ENCODE peak calls at places on chromosomes 5 and 9, in five cellular contexts. One of them, this sample, is unnamed.

GRCh38 chr5:52657231-52657645 is 130.5 kb upstream of the ITGA1 start:
- DNase-seq in lower lobe of right lung: no peak
- DNase-seq in stomach: no peak
- DNase-seq in frontal cortex: peak
- DNase-seq in amygdala: no peak
- DNase-seq in this sample: no peak

GRCh38 chr9:96490534-96491078 is 40.6 kb downstream of the HABP4 start:
- DNase-seq in lower lobe of right lung: no peak
- DNase-seq in stomach: no peak
- DNase-seq in frontal cortex: no peak
- DNase-seq in amygdala: no peak
- DNase-seq in this sample: no peak

GRCh38 chr9:88477300-88477751 is 57.7 kb upstream of the NXNL2 start:
- DNase-seq in lower lobe of right lung: no peak
- DNase-seq in stomach: no peak
- DNase-seq in frontal cortex: no peak
- DNase-seq in amygdala: no peak
- DNase-seq in this sample: no peak

GRCh38 chr5:63125862-63126261 is 547.2 kb downstream of the LRRC70 start:
- DNase-seq in lower lobe of right lung: no peak
- DNase-seq in stomach: no peak
- DNase-seq in frontal cortex: no peak
- DNase-seq in amygdala: no peak
- DNase-seq in this sample: no peak

GRCh38 chr5:140108093-140109049 is 5.5 kb upstream of the PURA start:
- DNase-seq in lower lobe of right lung: peak
- DNase-seq in stomach: peak
- DNase-seq in frontal cortex: no peak
- DNase-seq in amygdala: no peak
- DNase-seq in this sample: peak

GRCh38 chr5:65264420-65264819 is 217.3 kb downstream of the ADAMTS6 start:
- DNase-seq in lower lobe of right lung: no peak
- DNase-seq in stomach: no peak
- DNase-seq in frontal cortex: no peak
- DNase-seq in amygdala: no peak
- DNase-seq in this sample: no peak

GRCh38 chr9:113690055-113690740 is 185.9 kb upstream of the ZNF618 start:
- DNase-seq in lower lobe of right lung: no peak
- DNase-seq in stomach: no peak
- DNase-seq in frontal cortex: no peak
- DNase-seq in amygdala: no peak
- DNase-seq in this sample: peak

GRCh38 chr5:84384604-84385575 is at the start of gene EDIL3:
- DNase-seq in lower lobe of right lung: peak
- DNase-seq in stomach: no peak
- DNase-seq in frontal cortex: peak
- DNase-seq in amygdala: peak
- DNase-seq in this sample: peak

GRCh38 chr9:106179181-106179580 is 484.8 kb downstream of the TMEM38B start:
- DNase-seq in lower lobe of right lung: no peak
- DNase-seq in stomach: no peak
- DNase-seq in frontal cortex: no peak
- DNase-seq in amygdala: no peak
- DNase-seq in this sample: no peak

GRCh38 chr5:71663570-71663969 is 55.5 kb upstream of the CARTPT start:
- DNase-seq in lower lobe of right lung: no peak
- DNase-seq in stomach: no peak
- DNase-seq in frontal cortex: no peak
- DNase-seq in amygdala: no peak
- DNase-seq in this sample: no peak

GRCh38 chr5:71533142-71533541 is 54.0 kb upstream of the MCCC2 start:
- DNase-seq in lower lobe of right lung: no peak
- DNase-seq in stomach: no peak
- DNase-seq in frontal cortex: no peak
- DNase-seq in amygdala: no peak
- DNase-seq in this sample: no peak

GRCh38 chr5:170378740-170379139 is 10.4 kb downstream of the KCNMB1 start:
- DNase-seq in lower lobe of right lung: no peak
- DNase-seq in stomach: no peak
- DNase-seq in frontal cortex: no peak
- DNase-seq in amygdala: no peak
- DNase-seq in this sample: no peak

GRCh38 chr9:86732514-86732913 is 214.8 kb downstream of the GAS1 start:
- DNase-seq in lower lobe of right lung: no peak
- DNase-seq in stomach: no peak
- DNase-seq in frontal cortex: no peak
- DNase-seq in amygdala: no peak
- DNase-seq in this sample: no peak

GRCh38 chr5:55857247-55857640 is 6.1 kb downstream of the IL31RA start:
- DNase-seq in lower lobe of right lung: no peak
- DNase-seq in stomach: no peak
- DNase-seq in frontal cortex: no peak
- DNase-seq in amygdala: no peak
- DNase-seq in this sample: no peak

GRCh38 chr5:169161022-169161680 is 139.8 kb downstream of the SLIT3 start:
- DNase-seq in lower lobe of right lung: no peak
- DNase-seq in stomach: no peak
- DNase-seq in frontal cortex: no peak
- DNase-seq in amygdala: no peak
- DNase-seq in this sample: no peak

GRCh38 chr5:57778528-57779175 is 296.0 kb upstream of the ACTBL2 start:
- DNase-seq in lower lobe of right lung: no peak
- DNase-seq in stomach: no peak
- DNase-seq in frontal cortex: no peak
- DNase-seq in amygdala: no peak
- DNase-seq in this sample: no peak

GRCh38 chr9:7387844-7388243 is 411.7 kb downstream of the DMAC1 start:
- DNase-seq in lower lobe of right lung: no peak
- DNase-seq in stomach: no peak
- DNase-seq in frontal cortex: no peak
- DNase-seq in amygdala: no peak
- DNase-seq in this sample: no peak

GRCh38 chr5:58357121-58357520 is 102.8 kb downstream of the PLK2 start:
- DNase-seq in lower lobe of right lung: no peak
- DNase-seq in stomach: no peak
- DNase-seq in frontal cortex: no peak
- DNase-seq in amygdala: no peak
- DNase-seq in this sample: no peak

GRCh38 chr9:112503170-112503569 is 16.5 kb downstream of the KIAA1958 start:
- DNase-seq in lower lobe of right lung: peak
- DNase-seq in stomach: peak
- DNase-seq in frontal cortex: no peak
- DNase-seq in amygdala: no peak
- DNase-seq in this sample: peak

GRCh38 chr5:80204808-80205614 is 50.8 kb downstream of the SERINC5 start:
- DNase-seq in lower lobe of right lung: no peak
- DNase-seq in stomach: peak
- DNase-seq in frontal cortex: no peak
- DNase-seq in amygdala: no peak
- DNase-seq in this sample: no peak

GRCh38 chr9:89078860-89079259 is 87.6 kb downstream of the S1PR3 start:
- DNase-seq in lower lobe of right lung: no peak
- DNase-seq in stomach: no peak
- DNase-seq in frontal cortex: no peak
- DNase-seq in amygdala: no peak
- DNase-seq in this sample: no peak

GRCh38 chr9:86925686-86926085 is 21.6 kb downstream of the GAS1 start:
- DNase-seq in lower lobe of right lung: no peak
- DNase-seq in stomach: no peak
- DNase-seq in frontal cortex: no peak
- DNase-seq in amygdala: no peak
- DNase-seq in this sample: no peak

GRCh38 chr9:101601904-101602765 is 7.4 kb upstream of the PPP3R2 start:
- DNase-seq in lower lobe of right lung: no peak
- DNase-seq in stomach: no peak
- DNase-seq in frontal cortex: no peak
- DNase-seq in amygdala: no peak
- DNase-seq in this sample: no peak

GRCh38 chr5:74342948-74343682 is 297.4 kb downstream of the ENC1 start:
- DNase-seq in lower lobe of right lung: no peak
- DNase-seq in stomach: no peak
- DNase-seq in frontal cortex: no peak
- DNase-seq in amygdala: no peak
- DNase-seq in this sample: no peak

GRCh38 chr9:5315187-5315923 is 10.8 kb upstream of the RLN2 start:
- DNase-seq in lower lobe of right lung: no peak
- DNase-seq in stomach: no peak
- DNase-seq in frontal cortex: no peak
- DNase-seq in amygdala: no peak
- DNase-seq in this sample: no peak

GRCh38 chr5:41967401-41967800 is 42.3 kb downstream of the FBXO4 start:
- DNase-seq in lower lobe of right lung: no peak
- DNase-seq in stomach: no peak
- DNase-seq in frontal cortex: no peak
- DNase-seq in amygdala: no peak
- DNase-seq in this sample: no peak

GRCh38 chr9:37433754-37434435 is 11.4 kb downstream of the GRHPR start:
- DNase-seq in lower lobe of right lung: no peak
- DNase-seq in stomach: no peak
- DNase-seq in frontal cortex: peak
- DNase-seq in amygdala: peak
- DNase-seq in this sample: no peak

GRCh38 chr5:80283360-80283759 is 27.5 kb upstream of the SERINC5 start:
- DNase-seq in lower lobe of right lung: no peak
- DNase-seq in stomach: no peak
- DNase-seq in frontal cortex: no peak
- DNase-seq in amygdala: no peak
- DNase-seq in this sample: no peak

GRCh38 chr5:89878140-89878570 is 531.4 kb downstream of the CETN3 start:
- DNase-seq in lower lobe of right lung: no peak
- DNase-seq in stomach: no peak
- DNase-seq in frontal cortex: no peak
- DNase-seq in amygdala: no peak
- DNase-seq in this sample: no peak

GRCh38 chr9:37040508-37041127 is 6.5 kb upstream of the PAX5 start:
- DNase-seq in lower lobe of right lung: no peak
- DNase-seq in stomach: no peak
- DNase-seq in frontal cortex: no peak
- DNase-seq in amygdala: no peak
- DNase-seq in this sample: no peak

GRCh38 chr9:130382636-130383349 is 62.0 kb upstream of the ASS1 start:
- DNase-seq in lower lobe of right lung: no peak
- DNase-seq in stomach: no peak
- DNase-seq in frontal cortex: no peak
- DNase-seq in amygdala: no peak
- DNase-seq in this sample: no peak